ENCODE peak calls at places on chromosomes 12 and 14, in ten cellular contexts. I, L, Q, O, U, T, C, W, G and E are unnamed samples.

GRCh38 chr14:54173782-54174181 is 217.2 kb upstream of the BMP4 start:
- DNase-seq in I (no peak), L (no peak), Q (no peak), O (no peak), U (no peak), T (no peak), C (no peak), W (peak; percentile 58), G (no peak), E (no peak)

GRCh38 chr14:30252800-30253425 is 306.0 kb upstream of the G2E3 start:
- DNase-seq in I (no peak), L (no peak), Q (no peak), O (no peak), U (no peak), T (no peak), C (peak; percentile 22), W (no peak), G (no peak), E (no peak)

GRCh38 chr12:11763760-11764520 is 114.5 kb downstream of the ETV6 start:
- DNase-seq in I (no peak), L (no peak), Q (no peak), O (peak; percentile 65), U (peak; percentile 84), T (no peak), C (peak; percentile 72), W (peak; percentile 71), G (no peak), E (peak; percentile 72)

GRCh38 chr14:55103005-55103640 is 25.9 kb upstream of the LGALS3 start:
- DNase-seq in I (peak; percentile 62), L (no peak), Q (peak; percentile 89), O (peak; percentile 89), U (peak; percentile 94), T (peak; percentile 70), C (peak; percentile 95), W (peak; percentile 95), G (peak; percentile 59), E (peak; percentile 81)

GRCh38 chr14:73713804-73714655 is at the start of gene PNMA1:
- DNase-seq in I (peak; percentile 97), L (peak; percentile 87), Q (peak; percentile 91), O (no peak), U (peak; percentile 76), T (peak; percentile 30), C (peak; percentile 78), W (peak; percentile 66), G (peak; percentile 88), E (no peak)

GRCh38 chr12:81077686-81078441 is at the start of gene ACSS3:
- DNase-seq in I (peak; percentile 92), L (peak; percentile 54), Q (peak; percentile 94), O (no peak), U (peak; percentile 34), T (no peak), C (peak; percentile 28), W (peak; percentile 0), G (no peak), E (no peak)

GRCh38 chr12:62655524-62656160 is 189.0 kb downstream of the MON2 start:
- DNase-seq in I (peak; percentile 53), L (no peak), Q (peak; percentile 63), O (no peak), U (no peak), T (no peak), C (no peak), W (no peak), G (no peak), E (no peak)

GRCh38 chr14:42192659-42193425 is 586.2 kb downstream of the LRFN5 start:
- DNase-seq in I (no peak), L (no peak), Q (no peak), O (peak; percentile 73), U (peak; percentile 93), T (peak; percentile 92), C (peak; percentile 94), W (peak; percentile 58), G (no peak), E (peak; percentile 85)

GRCh38 chr12:124550123-124551089 is 17.0 kb downstream of the NCOR2 start:
- DNase-seq in I (no peak), L (no peak), Q (no peak), O (no peak), U (no peak), T (no peak), C (peak; percentile 40), W (no peak), G (no peak), E (no peak)

GRCh38 chr12:3772380-3772779 is 19.5 kb upstream of the CRACR2A start:
- DNase-seq in I (no peak), L (no peak), Q (no peak), O (no peak), U (peak; percentile 18), T (no peak), C (no peak), W (no peak), G (no peak), E (no peak)

GRCh38 chr12:122908915-122909314 is 13.0 kb upstream of the VPS37B start:
- DNase-seq in I (no peak), L (no peak), Q (no peak), O (no peak), U (no peak), T (no peak), C (no peak), W (no peak), G (no peak), E (no peak)

GRCh38 chr12:87728936-87729593 is 300.1 kb downstream of the C12orf50 start:
- DNase-seq in I (no peak), L (no peak), Q (no peak), O (no peak), U (no peak), T (no peak), C (peak; percentile 58), W (no peak), G (no peak), E (peak; percentile 49)

GRCh38 chr12:123995023-123995422 is 22.0 kb downstream of the ZNF664 start:
- DNase-seq in I (no peak), L (no peak), Q (no peak), O (no peak), U (peak; percentile 69), T (no peak), C (peak; percentile 73), W (peak; percentile 61), G (no peak), E (peak; percentile 55)

GRCh38 chr12:31821484-31821883 is 92.7 kb upstream of the AMN1 start:
- DNase-seq in I (no peak), L (no peak), Q (no peak), O (no peak), U (no peak), T (no peak), C (no peak), W (no peak), G (no peak), E (no peak)

GRCh38 chr12:108333898-108334699 is 5.0 kb downstream of the CMKLR1 start:
- DNase-seq in I (no peak), L (no peak), Q (no peak), O (no peak), U (peak; percentile 57), T (no peak), C (peak; percentile 47), W (no peak), G (no peak), E (no peak)

GRCh38 chr12:108850854-108851573 is 6.4 kb downstream of the SSH1 start:
- DNase-seq in I (no peak), L (no peak), Q (no peak), O (no peak), U (peak; percentile 86), T (no peak), C (peak; percentile 81), W (peak; percentile 79), G (no peak), E (no peak)

DNA sequence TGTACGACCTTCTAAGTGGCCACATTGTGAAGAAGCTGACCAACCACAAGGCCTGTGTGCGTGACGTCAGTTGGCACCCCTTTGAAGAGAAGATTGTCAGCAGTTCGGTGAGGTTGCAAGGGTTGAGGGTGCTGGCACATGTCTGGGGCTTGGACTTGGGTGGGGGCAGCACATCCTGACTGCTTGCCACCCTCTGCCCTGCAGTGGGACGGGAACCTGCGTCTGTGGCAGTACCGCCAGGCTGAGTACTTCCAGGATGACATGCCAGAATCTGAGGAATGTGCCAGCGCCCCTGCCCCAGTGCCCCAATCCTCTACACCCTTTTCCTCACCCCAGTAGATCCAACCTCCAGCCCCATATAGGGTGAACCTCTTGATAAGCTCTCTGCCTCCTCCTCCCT is 7.5 kb upstream of the FITM1 start:
- DNase-seq in I (no peak), L (no peak), Q (no peak), O (no peak), U (no peak), T (no peak), C (no peak), W (no peak), G (no peak), E (no peak)
- TF ChIP-seq CTCF in I (no peak), L (no peak), Q (no peak), O (no peak), U (no peak), T (no peak), C (no peak), W (no peak), G (no peak), E (no peak)

DNA sequence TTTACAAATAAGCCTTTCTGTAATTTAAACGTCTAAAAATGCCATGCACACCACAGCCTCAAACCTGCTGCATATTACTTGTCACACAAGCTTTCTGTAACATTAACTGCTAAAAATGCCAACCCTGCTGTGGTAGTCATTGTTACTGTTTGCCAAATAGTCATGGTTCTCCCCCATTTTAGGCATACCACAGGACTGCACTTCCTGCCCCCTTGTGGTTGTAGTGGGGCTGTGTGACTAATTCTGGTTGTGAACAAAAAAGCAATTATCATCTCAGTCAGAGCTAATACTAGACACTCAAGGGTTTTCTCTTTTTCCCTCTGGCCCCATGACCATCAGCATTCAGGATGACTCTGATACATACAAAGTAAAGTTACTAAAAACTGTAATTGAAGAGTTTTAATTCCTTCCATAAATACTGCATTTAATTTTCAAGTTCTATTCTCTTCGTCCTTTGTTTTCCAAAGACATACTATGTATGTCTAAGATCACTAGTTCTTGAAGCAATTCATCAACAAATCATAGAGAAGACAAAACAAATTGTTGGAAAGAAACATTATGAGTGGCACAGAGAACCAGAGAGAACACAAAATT is 5.7 kb upstream of the SLC35F4 start:
- DNase-seq in I (peak; percentile 75), L (peak; percentile 54), Q (peak; percentile 47), O (peak; percentile 29), U (peak; percentile 70), T (peak; percentile 11), C (peak; percentile 77), W (peak; percentile 36), G (no peak), E (peak; percentile 50)
- TF ChIP-seq CTCF in I (peak; percentile 87), L (peak; percentile 83), Q (peak; percentile 87), O (peak; percentile 81), U (peak; percentile 97), T (peak; percentile 84), C (peak; percentile 76), W (peak; percentile 76), G (no peak), E (peak; percentile 84)

GRCh38 chr14:40365305-40365704 is 933.1 kb upstream of the FBXO33 start:
- DNase-seq in I (no peak), L (no peak), Q (no peak), O (no peak), U (no peak), T (no peak), C (no peak), W (no peak), G (no peak), E (no peak)
- TF ChIP-seq CTCF in I (no peak), L (no peak), Q (no peak), O (no peak), U (no peak), T (no peak), C (no peak), W (no peak), G (no peak), E (no peak)

DNA sequence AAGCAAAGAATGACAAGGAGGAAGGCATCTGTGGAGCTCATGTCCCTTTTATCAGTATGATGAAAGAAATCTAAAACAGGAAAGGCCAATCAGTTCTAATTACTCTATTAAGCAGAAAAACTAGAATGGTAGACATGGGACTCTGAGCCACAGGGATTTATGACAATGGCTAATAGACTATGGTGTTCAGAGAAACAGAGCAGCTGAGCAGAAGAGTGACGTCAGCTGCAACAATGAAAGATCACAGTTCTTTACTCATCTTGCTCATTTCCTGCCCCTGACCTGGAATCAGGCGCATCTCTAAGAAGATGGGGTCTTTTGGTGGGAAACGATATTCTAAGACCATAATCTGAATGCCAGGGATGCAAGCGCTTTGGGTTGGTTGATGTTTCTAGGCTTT is 138.7 kb upstream of the DHRS4 start:
- DNase-seq in I (no peak), L (no peak), Q (no peak), O (no peak), U (no peak), T (no peak), C (no peak), W (no peak), G (no peak), E (no peak)
- TF ChIP-seq CTCF in I (no peak), L (no peak), Q (no peak), O (no peak), U (no peak), T (no peak), C (no peak), W (no peak), G (no peak), E (no peak)